ENCODE peak calls at places on chromosomes 2 and 18, in six cellular contexts. J is right cardiac atrium, M is H54, T is AG08396, G is neural progenitor cell, N is K562. V is an unnamed sample.

GRCh38 chr2:149799296-149799695 is 211.7 kb upstream of the MMADHC start:
- DNase-seq in G (peak), M (no peak), N (no peak), T (no peak), J (no peak), V (peak)

GRCh38 chr2:28277466-28277865 is 115.2 kb upstream of the FOSL2 start:
- DNase-seq in T (no peak), N (no peak), G (no peak), J (no peak), M (no peak), V (no peak)

GRCh38 chr2:29583104-29583503 is 338.3 kb downstream of the ALK start:
- DNase-seq in M (no peak), T (peak), G (no peak), N (no peak), J (no peak), V (no peak)

GRCh38 chr2:64105676-64106461 is 38.4 kb downstream of the PELI1 start:
- DNase-seq in G (no peak), T (no peak), N (no peak), J (no peak), M (no peak), V (no peak)

GRCh38 chr18:44986933-44987332 is 306.2 kb downstream of the SETBP1 start:
- DNase-seq in M (no peak), N (no peak), T (no peak), G (no peak), J (no peak), V (no peak)

GRCh38 chr18:69402219-69402989 is 1.7 kb downstream of the DOK6 start:
- DNase-seq in N (no peak), J (peak), M (no peak), T (peak), G (peak), V (no peak)

GRCh38 chr18:69528439-69528838 is 127.8 kb downstream of the DOK6 start:
- DNase-seq in T (no peak), G (no peak), M (no peak), J (no peak), N (no peak), V (no peak)

GRCh38 chr18:13199169-13199568 is 19.4 kb upstream of the LDLRAD4 start:
- DNase-seq in T (no peak), G (no peak), J (no peak), M (no peak), N (no peak), V (no peak)

GRCh38 chr2:68292108-68292710 is 27.5 kb downstream of the CNRIP1 start:
- DNase-seq in N (peak), M (peak), G (peak), T (peak), J (no peak), V (peak)

V was measured in HCT116.